ENCODE peak calls at places on chromosomes 11 and 22, in seven cellular contexts. One of them, this sample, is unnamed.

GRCh38 chr11:4065086-4065485 is 29.5 kb upstream of the RRM1 start:
- DNase-seq in ELR: no peak
- DNase-seq in non-pigmented ciliary epithelial cell: no peak
- DNase-seq in PC-3: no peak
- DNase-seq in activated CD4-positive, CD25-positive, alpha-beta regulatory T cell treated with anti-CD3 and anti-CD28 coated beads, Interleukin-2, amount 50 U/mL, for 16 hours: no peak
- DNase-seq in GM19239: no peak
- DNase-seq in anterior cingulate cortex: no peak
- DNase-seq in this sample: no peak

GRCh38 chr22:25045176-25045575 is 92.7 kb downstream of the KIAA1671 start:
- DNase-seq in ELR: no peak
- DNase-seq in non-pigmented ciliary epithelial cell: no peak
- DNase-seq in PC-3: no peak
- DNase-seq in activated CD4-positive, CD25-positive, alpha-beta regulatory T cell treated with anti-CD3 and anti-CD28 coated beads, Interleukin-2, amount 50 U/mL, for 16 hours: no peak
- DNase-seq in GM19239: no peak
- DNase-seq in anterior cingulate cortex: no peak
- DNase-seq in this sample: no peak

GRCh38 chr22:25729595-25729994 is 12.4 kb upstream of the MYO18B start:
- DNase-seq in ELR: no peak
- DNase-seq in non-pigmented ciliary epithelial cell: no peak
- DNase-seq in PC-3: no peak
- DNase-seq in activated CD4-positive, CD25-positive, alpha-beta regulatory T cell treated with anti-CD3 and anti-CD28 coated beads, Interleukin-2, amount 50 U/mL, for 16 hours: no peak
- DNase-seq in GM19239: no peak
- DNase-seq in anterior cingulate cortex: no peak
- DNase-seq in this sample: no peak

GRCh38 chr11:68658661-68659060 is 25.7 kb upstream of the GAL start:
- DNase-seq in ELR: peak; percentile 53
- DNase-seq in non-pigmented ciliary epithelial cell: no peak
- DNase-seq in PC-3: no peak
- DNase-seq in activated CD4-positive, CD25-positive, alpha-beta regulatory T cell treated with anti-CD3 and anti-CD28 coated beads, Interleukin-2, amount 50 U/mL, for 16 hours: no peak
- DNase-seq in GM19239: no peak
- DNase-seq in anterior cingulate cortex: no peak
- DNase-seq in this sample: no peak

GRCh38 chr11:72430743-72431570 is 3.4 kb downstream of the CLPB start:
- DNase-seq in ELR: peak; percentile 71
- DNase-seq in non-pigmented ciliary epithelial cell: no peak
- DNase-seq in PC-3: peak; percentile 68
- DNase-seq in activated CD4-positive, CD25-positive, alpha-beta regulatory T cell treated with anti-CD3 and anti-CD28 coated beads, Interleukin-2, amount 50 U/mL, for 16 hours: no peak
- DNase-seq in GM19239: peak; percentile 44
- DNase-seq in anterior cingulate cortex: peak; percentile 34
- DNase-seq in this sample: no peak

GRCh38 chr11:69822676-69823494 is 3.7 kb upstream of the FGF3 start:
- DNase-seq in ELR: no peak
- DNase-seq in non-pigmented ciliary epithelial cell: no peak
- DNase-seq in PC-3: no peak
- DNase-seq in activated CD4-positive, CD25-positive, alpha-beta regulatory T cell treated with anti-CD3 and anti-CD28 coated beads, Interleukin-2, amount 50 U/mL, for 16 hours: no peak
- DNase-seq in GM19239: no peak
- DNase-seq in anterior cingulate cortex: no peak
- DNase-seq in this sample: no peak

GRCh38 chr11:70099578-70100282 is 21.6 kb downstream of the ANO1 start:
- DNase-seq in ELR: no peak
- DNase-seq in non-pigmented ciliary epithelial cell: no peak
- DNase-seq in PC-3: no peak
- DNase-seq in activated CD4-positive, CD25-positive, alpha-beta regulatory T cell treated with anti-CD3 and anti-CD28 coated beads, Interleukin-2, amount 50 U/mL, for 16 hours: no peak
- DNase-seq in GM19239: no peak
- DNase-seq in anterior cingulate cortex: no peak
- DNase-seq in this sample: no peak

GRCh38 chr22:35725521-35725920 is 7.8 kb downstream of the APOL5 start:
- DNase-seq in ELR: no peak
- DNase-seq in non-pigmented ciliary epithelial cell: no peak
- DNase-seq in PC-3: no peak
- DNase-seq in activated CD4-positive, CD25-positive, alpha-beta regulatory T cell treated with anti-CD3 and anti-CD28 coated beads, Interleukin-2, amount 50 U/mL, for 16 hours: no peak
- DNase-seq in GM19239: no peak
- DNase-seq in anterior cingulate cortex: no peak
- DNase-seq in this sample: no peak

GRCh38 chr11:132453411-132453810 is 1078.9 kb downstream of the OPCML start:
- DNase-seq in ELR: no peak
- DNase-seq in non-pigmented ciliary epithelial cell: no peak
- DNase-seq in PC-3: no peak
- DNase-seq in activated CD4-positive, CD25-positive, alpha-beta regulatory T cell treated with anti-CD3 and anti-CD28 coated beads, Interleukin-2, amount 50 U/mL, for 16 hours: no peak
- DNase-seq in GM19239: no peak
- DNase-seq in anterior cingulate cortex: no peak
- DNase-seq in this sample: no peak

GRCh38 chr11:17629113-17629512 is 82.1 kb downstream of the OTOG start:
- DNase-seq in ELR: no peak
- DNase-seq in non-pigmented ciliary epithelial cell: no peak
- DNase-seq in PC-3: no peak
- DNase-seq in activated CD4-positive, CD25-positive, alpha-beta regulatory T cell treated with anti-CD3 and anti-CD28 coated beads, Interleukin-2, amount 50 U/mL, for 16 hours: no peak
- DNase-seq in GM19239: no peak
- DNase-seq in anterior cingulate cortex: no peak
- DNase-seq in this sample: no peak

GRCh38 chr11:85764796-85765195 is 46.1 kb downstream of the SYTL2 start:
- DNase-seq in ELR: no peak
- DNase-seq in non-pigmented ciliary epithelial cell: no peak
- DNase-seq in PC-3: no peak
- DNase-seq in activated CD4-positive, CD25-positive, alpha-beta regulatory T cell treated with anti-CD3 and anti-CD28 coated beads, Interleukin-2, amount 50 U/mL, for 16 hours: no peak
- DNase-seq in GM19239: no peak
- DNase-seq in anterior cingulate cortex: no peak
- DNase-seq in this sample: no peak

GRCh38 chr11:69899957-69900821 is 81.0 kb upstream of the FGF3 start:
- DNase-seq in ELR: peak; percentile 28
- DNase-seq in non-pigmented ciliary epithelial cell: no peak
- DNase-seq in PC-3: peak; percentile 14
- DNase-seq in activated CD4-positive, CD25-positive, alpha-beta regulatory T cell treated with anti-CD3 and anti-CD28 coated beads, Interleukin-2, amount 50 U/mL, for 16 hours: no peak
- DNase-seq in GM19239: no peak
- DNase-seq in anterior cingulate cortex: no peak
- DNase-seq in this sample: no peak

GRCh38 chr22:48943567-48944432 is 883.9 kb downstream of the BRD1 start:
- DNase-seq in ELR: no peak
- DNase-seq in non-pigmented ciliary epithelial cell: no peak
- DNase-seq in PC-3: peak; percentile 5
- DNase-seq in activated CD4-positive, CD25-positive, alpha-beta regulatory T cell treated with anti-CD3 and anti-CD28 coated beads, Interleukin-2, amount 50 U/mL, for 16 hours: no peak
- DNase-seq in GM19239: no peak
- DNase-seq in anterior cingulate cortex: peak; percentile 31
- DNase-seq in this sample: no peak

GRCh38 chr11:61541568-61541967 is 33.0 kb downstream of the LRRC10B start:
- DNase-seq in ELR: no peak
- DNase-seq in non-pigmented ciliary epithelial cell: no peak
- DNase-seq in PC-3: peak; percentile 78
- DNase-seq in activated CD4-positive, CD25-positive, alpha-beta regulatory T cell treated with anti-CD3 and anti-CD28 coated beads, Interleukin-2, amount 50 U/mL, for 16 hours: no peak
- DNase-seq in GM19239: no peak
- DNase-seq in anterior cingulate cortex: no peak
- DNase-seq in this sample: no peak

GRCh38 chr11:86515297-86516094 is 140.8 kb downstream of the CCDC81 start:
- DNase-seq in ELR: peak; percentile 91
- DNase-seq in non-pigmented ciliary epithelial cell: peak; percentile 73
- DNase-seq in PC-3: peak; percentile 75
- DNase-seq in activated CD4-positive, CD25-positive, alpha-beta regulatory T cell treated with anti-CD3 and anti-CD28 coated beads, Interleukin-2, amount 50 U/mL, for 16 hours: no peak
- DNase-seq in GM19239: no peak
- DNase-seq in anterior cingulate cortex: no peak
- DNase-seq in this sample: no peak

GRCh38 chr11:69511358-69512015 is 30.0 kb downstream of the LINC01488 start:
- DNase-seq in ELR: no peak
- DNase-seq in non-pigmented ciliary epithelial cell: peak; percentile 10
- DNase-seq in PC-3: no peak
- DNase-seq in activated CD4-positive, CD25-positive, alpha-beta regulatory T cell treated with anti-CD3 and anti-CD28 coated beads, Interleukin-2, amount 50 U/mL, for 16 hours: no peak
- DNase-seq in GM19239: no peak
- DNase-seq in anterior cingulate cortex: no peak
- DNase-seq in this sample: no peak

GRCh38 chr11:70532066-70532440 is 133.7 kb downstream of the CTTN start:
- DNase-seq in ELR: no peak
- DNase-seq in non-pigmented ciliary epithelial cell: no peak
- DNase-seq in PC-3: no peak
- DNase-seq in activated CD4-positive, CD25-positive, alpha-beta regulatory T cell treated with anti-CD3 and anti-CD28 coated beads, Interleukin-2, amount 50 U/mL, for 16 hours: no peak
- DNase-seq in GM19239: no peak
- DNase-seq in anterior cingulate cortex: no peak
- DNase-seq in this sample: no peak

GRCh38 chr22:29664731-29665130 is 55.1 kb upstream of the CABP7 start:
- DNase-seq in ELR: no peak
- DNase-seq in non-pigmented ciliary epithelial cell: no peak
- DNase-seq in PC-3: no peak
- DNase-seq in activated CD4-positive, CD25-positive, alpha-beta regulatory T cell treated with anti-CD3 and anti-CD28 coated beads, Interleukin-2, amount 50 U/mL, for 16 hours: no peak
- DNase-seq in GM19239: no peak
- DNase-seq in anterior cingulate cortex: no peak
- DNase-seq in this sample: no peak

GRCh38 chr22:38030311-38031133 is 26.7 kb upstream of the PICK1 start:
- DNase-seq in ELR: peak; percentile 27
- DNase-seq in non-pigmented ciliary epithelial cell: no peak
- DNase-seq in PC-3: no peak
- DNase-seq in activated CD4-positive, CD25-positive, alpha-beta regulatory T cell treated with anti-CD3 and anti-CD28 coated beads, Interleukin-2, amount 50 U/mL, for 16 hours: no peak
- DNase-seq in GM19239: no peak
- DNase-seq in anterior cingulate cortex: no peak
- DNase-seq in this sample: no peak

GRCh38 chr22:36116127-36116526 is 44.4 kb downstream of the APOL3 start:
- DNase-seq in ELR: no peak
- DNase-seq in non-pigmented ciliary epithelial cell: no peak
- DNase-seq in PC-3: no peak
- DNase-seq in activated CD4-positive, CD25-positive, alpha-beta regulatory T cell treated with anti-CD3 and anti-CD28 coated beads, Interleukin-2, amount 50 U/mL, for 16 hours: no peak
- DNase-seq in GM19239: no peak
- DNase-seq in anterior cingulate cortex: no peak
- DNase-seq in this sample: no peak

GRCh38 chr22:25402160-25402500 is 162.3 kb upstream of the GRK3 start:
- DNase-seq in ELR: no peak
- DNase-seq in non-pigmented ciliary epithelial cell: no peak
- DNase-seq in PC-3: no peak
- DNase-seq in activated CD4-positive, CD25-positive, alpha-beta regulatory T cell treated with anti-CD3 and anti-CD28 coated beads, Interleukin-2, amount 50 U/mL, for 16 hours: no peak
- DNase-seq in GM19239: no peak
- DNase-seq in anterior cingulate cortex: no peak
- DNase-seq in this sample: no peak

GRCh38 chr11:78932757-78933156 is 358.1 kb upstream of the NARS2 start:
- DNase-seq in ELR: no peak
- DNase-seq in non-pigmented ciliary epithelial cell: no peak
- DNase-seq in PC-3: no peak
- DNase-seq in activated CD4-positive, CD25-positive, alpha-beta regulatory T cell treated with anti-CD3 and anti-CD28 coated beads, Interleukin-2, amount 50 U/mL, for 16 hours: no peak
- DNase-seq in GM19239: no peak
- DNase-seq in anterior cingulate cortex: no peak
- DNase-seq in this sample: no peak

GRCh38 chr11:60918251-60918940 is 4.4 kb downstream of the TMEM109 start:
- DNase-seq in ELR: no peak
- DNase-seq in non-pigmented ciliary epithelial cell: no peak
- DNase-seq in PC-3: no peak
- DNase-seq in activated CD4-positive, CD25-positive, alpha-beta regulatory T cell treated with anti-CD3 and anti-CD28 coated beads, Interleukin-2, amount 50 U/mL, for 16 hours: no peak
- DNase-seq in GM19239: no peak
- DNase-seq in anterior cingulate cortex: no peak
- DNase-seq in this sample: no peak

GRCh38 chr22:29700949-29701927 is 18.6 kb upstream of the CABP7 start:
- DNase-seq in ELR: peak; percentile 74
- DNase-seq in non-pigmented ciliary epithelial cell: no peak
- DNase-seq in PC-3: peak; percentile 94
- DNase-seq in activated CD4-positive, CD25-positive, alpha-beta regulatory T cell treated with anti-CD3 and anti-CD28 coated beads, Interleukin-2, amount 50 U/mL, for 16 hours: no peak
- DNase-seq in GM19239: no peak
- DNase-seq in anterior cingulate cortex: no peak
- DNase-seq in this sample: no peak

GRCh38 chr11:42175203-42175602 is 715.8 kb upstream of the LRRC4C start:
- DNase-seq in ELR: no peak
- DNase-seq in non-pigmented ciliary epithelial cell: no peak
- DNase-seq in PC-3: peak; percentile 74
- DNase-seq in activated CD4-positive, CD25-positive, alpha-beta regulatory T cell treated with anti-CD3 and anti-CD28 coated beads, Interleukin-2, amount 50 U/mL, for 16 hours: no peak
- DNase-seq in GM19239: no peak
- DNase-seq in anterior cingulate cortex: no peak
- DNase-seq in this sample: no peak

GRCh38 chr11:86551286-86551685 is 121.1 kb downstream of the ME3 start:
- DNase-seq in ELR: peak; percentile 89
- DNase-seq in non-pigmented ciliary epithelial cell: peak; percentile 92
- DNase-seq in PC-3: peak; percentile 86
- DNase-seq in activated CD4-positive, CD25-positive, alpha-beta regulatory T cell treated with anti-CD3 and anti-CD28 coated beads, Interleukin-2, amount 50 U/mL, for 16 hours: no peak
- DNase-seq in GM19239: no peak
- DNase-seq in anterior cingulate cortex: no peak
- DNase-seq in this sample: no peak

GRCh38 chr22:39306456-39307361 is 12.7 kb downstream of the RPL3 start:
- DNase-seq in ELR: peak; percentile 47
- DNase-seq in non-pigmented ciliary epithelial cell: no peak
- DNase-seq in PC-3: peak; percentile 35
- DNase-seq in activated CD4-positive, CD25-positive, alpha-beta regulatory T cell treated with anti-CD3 and anti-CD28 coated beads, Interleukin-2, amount 50 U/mL, for 16 hours: no peak
- DNase-seq in GM19239: no peak
- DNase-seq in anterior cingulate cortex: no peak
- DNase-seq in this sample: no peak

GRCh38 chr11:110022548-110022947 is 70.6 kb upstream of the ZC3H12C start:
- DNase-seq in ELR: no peak
- DNase-seq in non-pigmented ciliary epithelial cell: no peak
- DNase-seq in PC-3: no peak
- DNase-seq in activated CD4-positive, CD25-positive, alpha-beta regulatory T cell treated with anti-CD3 and anti-CD28 coated beads, Interleukin-2, amount 50 U/mL, for 16 hours: no peak
- DNase-seq in GM19239: no peak
- DNase-seq in anterior cingulate cortex: no peak
- DNase-seq in this sample: no peak

GRCh38 chr22:39384750-39385480 is 14.7 kb upstream of the TAB1 start:
- DNase-seq in ELR: peak; percentile 51
- DNase-seq in non-pigmented ciliary epithelial cell: no peak
- DNase-seq in PC-3: peak; percentile 23
- DNase-seq in activated CD4-positive, CD25-positive, alpha-beta regulatory T cell treated with anti-CD3 and anti-CD28 coated beads, Interleukin-2, amount 50 U/mL, for 16 hours: no peak
- DNase-seq in GM19239: no peak
- DNase-seq in anterior cingulate cortex: no peak
- DNase-seq in this sample: no peak

GRCh38 chr11:117701781-117702180 is 95.2 kb downstream of the DSCAML1 start:
- DNase-seq in ELR: no peak
- DNase-seq in non-pigmented ciliary epithelial cell: no peak
- DNase-seq in PC-3: no peak
- DNase-seq in activated CD4-positive, CD25-positive, alpha-beta regulatory T cell treated with anti-CD3 and anti-CD28 coated beads, Interleukin-2, amount 50 U/mL, for 16 hours: no peak
- DNase-seq in GM19239: no peak
- DNase-seq in anterior cingulate cortex: no peak
- DNase-seq in this sample: no peak

This sample was measured in NCI-H1048.